ENCODE peak calls at places on chromosome 11, in ten cellular contexts. B is stimulated activated CD4-positive, alpha-beta T cell treated with anti-CD3 and anti-CD28 coated beads, Interleukin-2, amount 100 ng/mL, for 48 hours; V is D341Med; L is stimulated activated CD8-positive, alpha-beta memory T cell treated with anti-CD3 and anti-CD28 coated beads, Interleukin-4, amount 100 ng/mL, for 24 hours; W is C1 segment of cervical spinal cord; Y is COR-L47; P is central memory CD4-positive, alpha-beta T cell; I is NAMALWA; G is T-helper 1 cell; Q is kidney epithelial cell. T is an unnamed sample.

GRCh38 chr11:69750875-69751597 is 24.1 kb downstream of the FGF4 start:
- DNase-seq in Y (no peak), G (no peak), V (no peak), Q (no peak), B (no peak), W (no peak), I (no peak), P (no peak), L (no peak), T (no peak)

GRCh38 chr11:31805037-31805628 is 6.0 kb downstream of the PAX6 start:
- DNase-seq in B (no peak), L (no peak), Q (no peak), G (no peak), V (no peak), I (no peak), Y (no peak), P (no peak), W (no peak), T (no peak)

GRCh38 chr11:58330861-58331260 is 28.0 kb downstream of the OR5B17 start:
- DNase-seq in L (no peak), Q (no peak), Y (no peak), W (no peak), B (no peak), G (no peak), I (no peak), P (no peak), V (no peak), T (no peak)

GRCh38 chr11:69249641-69250502 is 44.1 kb upstream of the MYEOV start:
- DNase-seq in P (no peak), V (no peak), B (no peak), L (no peak), Y (peak; percentile 6), Q (no peak), G (no peak), I (no peak), W (no peak), T (no peak)

GRCh38 chr11:60938500-60938899 is 13.5 kb downstream of the SLC15A3 start:
- DNase-seq in V (no peak), W (no peak), P (no peak), G (no peak), Q (no peak), Y (no peak), I (no peak), L (no peak), B (no peak), T (no peak)

GRCh38 chr11:1404461-1405185 is 14.9 kb downstream of the BRSK2 start:
- DNase-seq in G (no peak), V (peak; percentile 86), Q (no peak), P (no peak), L (no peak), I (no peak), Y (no peak), W (no peak), B (no peak), T (no peak)

GRCh38 chr11:2699185-2699530 is 636 bp downstream of the KCNQ1OT1 start:
- DNase-seq in B (no peak), Q (no peak), I (no peak), G (no peak), Y (no peak), P (no peak), L (no peak), W (no peak), V (no peak), T (peak; percentile 25)

GRCh38 chr11:134261626-134262488 is 8.5 kb downstream of the ACAD8 start:
- DNase-seq in G (no peak), L (no peak), I (peak; percentile 56), W (no peak), Y (peak; percentile 43), B (no peak), Q (no peak), V (peak; percentile 78), P (peak; percentile 25), T (peak; percentile 25)

GRCh38 chr11:8206251-8207079 is 37.6 kb upstream of the RIC3 start:
- DNase-seq in W (peak; percentile 74), Y (peak; percentile 67), L (no peak), Q (no peak), I (no peak), P (no peak), B (no peak), G (no peak), V (no peak), T (no peak)

T was measured in ACHN.